ENCODE peak calls at places on chromosomes 16 and 17, in eight cellular contexts. One of them, this sample, is unnamed.

GRCh38 chr17:57914274-57915147 is 40.7 kb downstream of the CUEDC1 start:
- DNase-seq in GF-D8: no peak
- DNase-seq in stimulated activated CD8-positive, alpha-beta memory T cell treated with anti-CD3 and anti-CD28 coated beads, Interleukin-7, amount 100 ng/mL, for 48 hours: no peak
- DNase-seq in M059J: no peak
- DNase-seq in adrenal gland: no peak
- DNase-seq in cardiac fibroblast: no peak
- DNase-seq in stimulated activated CD4-positive, alpha-beta T cell treated with anti-CD3 and anti-CD28 coated beads, Interleukin-15, amount 100 ng/mL, for 1 hour: no peak
- DNase-seq in HEK293T: no peak
- DNase-seq in this sample: no peak

GRCh38 chr16:76194621-76195015 is 82.6 kb upstream of the CNTNAP4 start:
- DNase-seq in adrenal gland: peak
- DNase-seq in M059J: peak
- DNase-seq in cardiac fibroblast: no peak
- DNase-seq in stimulated activated CD8-positive, alpha-beta memory T cell treated with anti-CD3 and anti-CD28 coated beads, Interleukin-7, amount 100 ng/mL, for 48 hours: no peak
- DNase-seq in GF-D8: no peak
- DNase-seq in HEK293T: no peak
- DNase-seq in stimulated activated CD4-positive, alpha-beta T cell treated with anti-CD3 and anti-CD28 coated beads, Interleukin-15, amount 100 ng/mL, for 1 hour: no peak
- DNase-seq in this sample: no peak

GRCh38 chr17:46994993-46995392 is 15.9 kb upstream of the RPRML start:
- DNase-seq in stimulated activated CD8-positive, alpha-beta memory T cell treated with anti-CD3 and anti-CD28 coated beads, Interleukin-7, amount 100 ng/mL, for 48 hours: no peak
- DNase-seq in GF-D8: no peak
- DNase-seq in stimulated activated CD4-positive, alpha-beta T cell treated with anti-CD3 and anti-CD28 coated beads, Interleukin-15, amount 100 ng/mL, for 1 hour: no peak
- DNase-seq in adrenal gland: no peak
- DNase-seq in cardiac fibroblast: no peak
- DNase-seq in M059J: no peak
- DNase-seq in HEK293T: no peak
- DNase-seq in this sample: no peak

GRCh38 chr17:50918933-50919296 is 52.8 kb upstream of the TOB1 start:
- DNase-seq in GF-D8: no peak
- DNase-seq in HEK293T: no peak
- DNase-seq in M059J: no peak
- DNase-seq in stimulated activated CD8-positive, alpha-beta memory T cell treated with anti-CD3 and anti-CD28 coated beads, Interleukin-7, amount 100 ng/mL, for 48 hours: peak
- DNase-seq in cardiac fibroblast: peak
- DNase-seq in stimulated activated CD4-positive, alpha-beta T cell treated with anti-CD3 and anti-CD28 coated beads, Interleukin-15, amount 100 ng/mL, for 1 hour: no peak
- DNase-seq in adrenal gland: no peak
- DNase-seq in this sample: no peak

GRCh38 chr17:5033352-5034015 is 1.7 kb downstream of the SLC52A1 start:
- DNase-seq in cardiac fibroblast: no peak
- DNase-seq in stimulated activated CD4-positive, alpha-beta T cell treated with anti-CD3 and anti-CD28 coated beads, Interleukin-15, amount 100 ng/mL, for 1 hour: no peak
- DNase-seq in HEK293T: no peak
- DNase-seq in adrenal gland: no peak
- DNase-seq in stimulated activated CD8-positive, alpha-beta memory T cell treated with anti-CD3 and anti-CD28 coated beads, Interleukin-7, amount 100 ng/mL, for 48 hours: no peak
- DNase-seq in M059J: no peak
- DNase-seq in GF-D8: no peak
- DNase-seq in this sample: no peak

GRCh38 chr16:87636050-87636684 is 33.9 kb downstream of the JPH3 start:
- DNase-seq in M059J: peak
- DNase-seq in GF-D8: peak
- DNase-seq in HEK293T: peak
- DNase-seq in adrenal gland: peak
- DNase-seq in stimulated activated CD4-positive, alpha-beta T cell treated with anti-CD3 and anti-CD28 coated beads, Interleukin-15, amount 100 ng/mL, for 1 hour: peak
- DNase-seq in stimulated activated CD8-positive, alpha-beta memory T cell treated with anti-CD3 and anti-CD28 coated beads, Interleukin-7, amount 100 ng/mL, for 48 hours: peak
- DNase-seq in cardiac fibroblast: peak
- DNase-seq in this sample: peak

GRCh38 chr16:59412275-59412841 is 678.2 kb upstream of the GOT2 start:
- DNase-seq in stimulated activated CD4-positive, alpha-beta T cell treated with anti-CD3 and anti-CD28 coated beads, Interleukin-15, amount 100 ng/mL, for 1 hour: no peak
- DNase-seq in GF-D8: no peak
- DNase-seq in adrenal gland: no peak
- DNase-seq in HEK293T: no peak
- DNase-seq in cardiac fibroblast: no peak
- DNase-seq in M059J: peak
- DNase-seq in stimulated activated CD8-positive, alpha-beta memory T cell treated with anti-CD3 and anti-CD28 coated beads, Interleukin-7, amount 100 ng/mL, for 48 hours: no peak
- DNase-seq in this sample: no peak

GRCh38 chr16:85432606-85433005 is 180.5 kb upstream of the GSE1 start:
- DNase-seq in cardiac fibroblast: no peak
- DNase-seq in HEK293T: no peak
- DNase-seq in M059J: no peak
- DNase-seq in adrenal gland: no peak
- DNase-seq in GF-D8: no peak
- DNase-seq in stimulated activated CD8-positive, alpha-beta memory T cell treated with anti-CD3 and anti-CD28 coated beads, Interleukin-7, amount 100 ng/mL, for 48 hours: no peak
- DNase-seq in stimulated activated CD4-positive, alpha-beta T cell treated with anti-CD3 and anti-CD28 coated beads, Interleukin-15, amount 100 ng/mL, for 1 hour: no peak
- DNase-seq in this sample: no peak

GRCh38 chr16:86508947-86509758 is 1.2 kb upstream of the FOXF1 start:
- DNase-seq in cardiac fibroblast: peak
- DNase-seq in M059J: peak
- DNase-seq in GF-D8: no peak
- DNase-seq in adrenal gland: peak
- DNase-seq in stimulated activated CD8-positive, alpha-beta memory T cell treated with anti-CD3 and anti-CD28 coated beads, Interleukin-7, amount 100 ng/mL, for 48 hours: no peak
- DNase-seq in stimulated activated CD4-positive, alpha-beta T cell treated with anti-CD3 and anti-CD28 coated beads, Interleukin-15, amount 100 ng/mL, for 1 hour: no peak
- DNase-seq in HEK293T: peak
- DNase-seq in this sample: peak

GRCh38 chr16:81836279-81837054 is 57.4 kb downstream of the PLCG2 start:
- DNase-seq in HEK293T: no peak
- DNase-seq in stimulated activated CD4-positive, alpha-beta T cell treated with anti-CD3 and anti-CD28 coated beads, Interleukin-15, amount 100 ng/mL, for 1 hour: no peak
- DNase-seq in GF-D8: no peak
- DNase-seq in M059J: peak
- DNase-seq in cardiac fibroblast: no peak
- DNase-seq in adrenal gland: no peak
- DNase-seq in stimulated activated CD8-positive, alpha-beta memory T cell treated with anti-CD3 and anti-CD28 coated beads, Interleukin-7, amount 100 ng/mL, for 48 hours: no peak
- DNase-seq in this sample: no peak

GRCh38 chr17:45019177-45019711 is 32.2 kb downstream of the DCAKD start:
- DNase-seq in stimulated activated CD8-positive, alpha-beta memory T cell treated with anti-CD3 and anti-CD28 coated beads, Interleukin-7, amount 100 ng/mL, for 48 hours: no peak
- DNase-seq in cardiac fibroblast: peak
- DNase-seq in stimulated activated CD4-positive, alpha-beta T cell treated with anti-CD3 and anti-CD28 coated beads, Interleukin-15, amount 100 ng/mL, for 1 hour: peak
- DNase-seq in HEK293T: peak
- DNase-seq in adrenal gland: peak
- DNase-seq in M059J: peak
- DNase-seq in GF-D8: no peak
- DNase-seq in this sample: peak

GRCh38 chr17:35167666-35168065 is 20.0 kb downstream of the UNC45B start:
- DNase-seq in M059J: peak
- DNase-seq in cardiac fibroblast: no peak
- DNase-seq in stimulated activated CD4-positive, alpha-beta T cell treated with anti-CD3 and anti-CD28 coated beads, Interleukin-15, amount 100 ng/mL, for 1 hour: no peak
- DNase-seq in GF-D8: no peak
- DNase-seq in stimulated activated CD8-positive, alpha-beta memory T cell treated with anti-CD3 and anti-CD28 coated beads, Interleukin-7, amount 100 ng/mL, for 48 hours: no peak
- DNase-seq in adrenal gland: no peak
- DNase-seq in HEK293T: no peak
- DNase-seq in this sample: peak

GRCh38 chr16:11089504-11090124 is 145.2 kb downstream of the CLEC16A start:
- DNase-seq in stimulated activated CD4-positive, alpha-beta T cell treated with anti-CD3 and anti-CD28 coated beads, Interleukin-15, amount 100 ng/mL, for 1 hour: no peak
- DNase-seq in cardiac fibroblast: peak
- DNase-seq in stimulated activated CD8-positive, alpha-beta memory T cell treated with anti-CD3 and anti-CD28 coated beads, Interleukin-7, amount 100 ng/mL, for 48 hours: no peak
- DNase-seq in M059J: peak
- DNase-seq in HEK293T: no peak
- DNase-seq in adrenal gland: no peak
- DNase-seq in GF-D8: no peak
- DNase-seq in this sample: peak

GRCh38 chr17:56257075-56257474 is 103.8 kb downstream of the ANKFN1 start:
- DNase-seq in stimulated activated CD4-positive, alpha-beta T cell treated with anti-CD3 and anti-CD28 coated beads, Interleukin-15, amount 100 ng/mL, for 1 hour: no peak
- DNase-seq in cardiac fibroblast: no peak
- DNase-seq in GF-D8: no peak
- DNase-seq in stimulated activated CD8-positive, alpha-beta memory T cell treated with anti-CD3 and anti-CD28 coated beads, Interleukin-7, amount 100 ng/mL, for 48 hours: no peak
- DNase-seq in adrenal gland: no peak
- DNase-seq in HEK293T: no peak
- DNase-seq in M059J: no peak
- DNase-seq in this sample: no peak

GRCh38 chr16:18983565-18984424 is at the start of gene TMC7:
- DNase-seq in stimulated activated CD4-positive, alpha-beta T cell treated with anti-CD3 and anti-CD28 coated beads, Interleukin-15, amount 100 ng/mL, for 1 hour: no peak
- DNase-seq in cardiac fibroblast: peak
- DNase-seq in GF-D8: no peak
- DNase-seq in HEK293T: peak
- DNase-seq in M059J: peak
- DNase-seq in stimulated activated CD8-positive, alpha-beta memory T cell treated with anti-CD3 and anti-CD28 coated beads, Interleukin-7, amount 100 ng/mL, for 48 hours: peak
- DNase-seq in adrenal gland: peak
- DNase-seq in this sample: peak

GRCh38 chr16:66263168-66263972 is 103.1 kb upstream of the CDH5 start:
- DNase-seq in GF-D8: no peak
- DNase-seq in stimulated activated CD8-positive, alpha-beta memory T cell treated with anti-CD3 and anti-CD28 coated beads, Interleukin-7, amount 100 ng/mL, for 48 hours: no peak
- DNase-seq in HEK293T: no peak
- DNase-seq in adrenal gland: no peak
- DNase-seq in stimulated activated CD4-positive, alpha-beta T cell treated with anti-CD3 and anti-CD28 coated beads, Interleukin-15, amount 100 ng/mL, for 1 hour: no peak
- DNase-seq in cardiac fibroblast: no peak
- DNase-seq in M059J: no peak
- DNase-seq in this sample: no peak

GRCh38 chr17:56431736-56432135 is 161.8 kb upstream of the NOG start:
- DNase-seq in HEK293T: no peak
- DNase-seq in cardiac fibroblast: no peak
- DNase-seq in GF-D8: no peak
- DNase-seq in M059J: peak
- DNase-seq in adrenal gland: no peak
- DNase-seq in stimulated activated CD8-positive, alpha-beta memory T cell treated with anti-CD3 and anti-CD28 coated beads, Interleukin-7, amount 100 ng/mL, for 48 hours: no peak
- DNase-seq in stimulated activated CD4-positive, alpha-beta T cell treated with anti-CD3 and anti-CD28 coated beads, Interleukin-15, amount 100 ng/mL, for 1 hour: no peak
- DNase-seq in this sample: peak

GRCh38 chr16:88195021-88195581 is 187.7 kb upstream of the ZNF469 start:
- DNase-seq in adrenal gland: no peak
- DNase-seq in stimulated activated CD8-positive, alpha-beta memory T cell treated with anti-CD3 and anti-CD28 coated beads, Interleukin-7, amount 100 ng/mL, for 48 hours: no peak
- DNase-seq in M059J: no peak
- DNase-seq in GF-D8: peak
- DNase-seq in stimulated activated CD4-positive, alpha-beta T cell treated with anti-CD3 and anti-CD28 coated beads, Interleukin-15, amount 100 ng/mL, for 1 hour: no peak
- DNase-seq in cardiac fibroblast: no peak
- DNase-seq in HEK293T: no peak
- DNase-seq in this sample: peak

GRCh38 chr16:89695086-89695874 is 6.2 kb downstream of the SPATA2L start:
- DNase-seq in HEK293T: no peak
- DNase-seq in stimulated activated CD8-positive, alpha-beta memory T cell treated with anti-CD3 and anti-CD28 coated beads, Interleukin-7, amount 100 ng/mL, for 48 hours: no peak
- DNase-seq in GF-D8: no peak
- DNase-seq in stimulated activated CD4-positive, alpha-beta T cell treated with anti-CD3 and anti-CD28 coated beads, Interleukin-15, amount 100 ng/mL, for 1 hour: no peak
- DNase-seq in cardiac fibroblast: no peak
- DNase-seq in M059J: no peak
- DNase-seq in adrenal gland: no peak
- DNase-seq in this sample: no peak

GRCh38 chr17:78114831-78115723 is 13.5 kb downstream of the TMC6 start:
- DNase-seq in stimulated activated CD8-positive, alpha-beta memory T cell treated with anti-CD3 and anti-CD28 coated beads, Interleukin-7, amount 100 ng/mL, for 48 hours: no peak
- DNase-seq in adrenal gland: no peak
- DNase-seq in GF-D8: no peak
- DNase-seq in cardiac fibroblast: no peak
- DNase-seq in M059J: no peak
- DNase-seq in HEK293T: no peak
- DNase-seq in stimulated activated CD4-positive, alpha-beta T cell treated with anti-CD3 and anti-CD28 coated beads, Interleukin-15, amount 100 ng/mL, for 1 hour: no peak
- DNase-seq in this sample: no peak

GRCh38 chr17:75439287-75439686 is 17.1 kb upstream of the TMEM94 start:
- DNase-seq in HEK293T: no peak
- DNase-seq in GF-D8: no peak
- DNase-seq in adrenal gland: no peak
- DNase-seq in M059J: no peak
- DNase-seq in cardiac fibroblast: no peak
- DNase-seq in stimulated activated CD4-positive, alpha-beta T cell treated with anti-CD3 and anti-CD28 coated beads, Interleukin-15, amount 100 ng/mL, for 1 hour: no peak
- DNase-seq in stimulated activated CD8-positive, alpha-beta memory T cell treated with anti-CD3 and anti-CD28 coated beads, Interleukin-7, amount 100 ng/mL, for 48 hours: no peak
- DNase-seq in this sample: no peak

GRCh38 chr17:81964081-81964849 is 3.3 kb upstream of the NOTUM start:
- DNase-seq in M059J: no peak
- DNase-seq in stimulated activated CD4-positive, alpha-beta T cell treated with anti-CD3 and anti-CD28 coated beads, Interleukin-15, amount 100 ng/mL, for 1 hour: no peak
- DNase-seq in stimulated activated CD8-positive, alpha-beta memory T cell treated with anti-CD3 and anti-CD28 coated beads, Interleukin-7, amount 100 ng/mL, for 48 hours: no peak
- DNase-seq in cardiac fibroblast: no peak
- DNase-seq in HEK293T: no peak
- DNase-seq in adrenal gland: no peak
- DNase-seq in GF-D8: no peak
- DNase-seq in this sample: no peak

This sample was measured in AG10803.